ENCODE peak calls at places on chromosome 13, in nine cellular contexts. M, V, H, W, D, S, G, Z and N are unnamed samples.

GRCh38 chr13:114065141-114065925 is 67.1 kb downstream of the RASA3 start:
- DNase-seq in M (peak; percentile 73), V (peak; percentile 94), H (peak; percentile 92), W (peak; percentile 92), D (peak; percentile 95), S (no peak), G (peak; percentile 91), Z (peak; percentile 90), N (peak; percentile 92)

GRCh38 chr13:30870916-30871712 is 35.0 kb upstream of the MEDAG start:
- DNase-seq in M (no peak), V (no peak), H (no peak), W (peak; percentile 68), D (no peak), S (no peak), G (no peak), Z (no peak), N (no peak)

GRCh38 chr13:49297338-49297737 is 49.6 kb downstream of the CDADC1 start:
- DNase-seq in M (no peak), V (no peak), H (no peak), W (no peak), D (no peak), S (no peak), G (no peak), Z (no peak), N (no peak)

GRCh38 chr13:59677966-59678814 is 485.5 kb downstream of the DIAPH3 start:
- DNase-seq in M (no peak), V (no peak), H (peak; percentile 43), W (peak; percentile 60), D (peak; percentile 64), S (no peak), G (no peak), Z (no peak), N (no peak)

GRCh38 chr13:30159446-30159839 is 147.9 kb downstream of the KATNAL1 start:
- DNase-seq in M (no peak), V (no peak), H (peak; percentile 62), W (no peak), D (no peak), S (no peak), G (no peak), Z (no peak), N (no peak)

GRCh38 chr13:106522898-106523525 is 12.4 kb downstream of the EFNB2 start:
- DNase-seq in M (no peak), V (no peak), H (no peak), W (no peak), D (no peak), S (no peak), G (no peak), Z (no peak), N (no peak)

GRCh38 chr13:42066542-42066941 is 18.1 kb downstream of the DGKH start:
- DNase-seq in M (no peak), V (no peak), H (peak; percentile 84), W (no peak), D (no peak), S (no peak), G (no peak), Z (no peak), N (no peak)

GRCh38 chr13:73987618-73988017 is 146.6 kb downstream of the KLF12 start:
- DNase-seq in M (no peak), V (no peak), H (no peak), W (no peak), D (no peak), S (no peak), G (no peak), Z (no peak), N (no peak)

GRCh38 chr13:108060111-108060510 is 155.2 kb downstream of the LIG4 start:
- DNase-seq in M (no peak), V (no peak), H (no peak), W (peak; percentile 19), D (peak; percentile 56), S (peak; percentile 25), G (no peak), Z (no peak), N (no peak)

GRCh38 chr13:61170791-61171330 is 244.8 kb downstream of the PCDH20 start:
- DNase-seq in M (no peak), V (no peak), H (no peak), W (no peak), D (no peak), S (no peak), G (no peak), Z (no peak), N (no peak)

GRCh38 chr13:75788494-75788991 is 152.4 kb downstream of the LMO7 start:
- DNase-seq in M (no peak), V (no peak), H (peak; percentile 85), W (no peak), D (no peak), S (no peak), G (no peak), Z (no peak), N (no peak)

GRCh38 chr13:57634829-57635165 is 3.3 kb downstream of the PCDH17 start:
- DNase-seq in M (no peak), V (peak; percentile 46), H (no peak), W (peak; percentile 33), D (no peak), S (no peak), G (peak; percentile 35), Z (peak; percentile 60), N (peak; percentile 67)

GRCh38 chr13:89925107-89925506 is 1422.4 kb upstream of the MIR17HG start:
- DNase-seq in M (no peak), V (no peak), H (no peak), W (peak; percentile 18), D (peak; percentile 61), S (peak; percentile 31), G (no peak), Z (no peak), N (no peak)

GRCh38 chr13:28819046-28819747 is 942 bp upstream of the MTUS2 start:
- DNase-seq in M (no peak), V (peak; percentile 45), H (no peak), W (peak; percentile 19), D (peak; percentile 52), S (no peak), G (no peak), Z (no peak), N (no peak)

GRCh38 chr13:81676008-81676407 is 1335.1 kb upstream of the SPRY2 start:
- DNase-seq in M (no peak), V (no peak), H (no peak), W (no peak), D (no peak), S (no peak), G (no peak), Z (no peak), N (no peak)

DNA sequence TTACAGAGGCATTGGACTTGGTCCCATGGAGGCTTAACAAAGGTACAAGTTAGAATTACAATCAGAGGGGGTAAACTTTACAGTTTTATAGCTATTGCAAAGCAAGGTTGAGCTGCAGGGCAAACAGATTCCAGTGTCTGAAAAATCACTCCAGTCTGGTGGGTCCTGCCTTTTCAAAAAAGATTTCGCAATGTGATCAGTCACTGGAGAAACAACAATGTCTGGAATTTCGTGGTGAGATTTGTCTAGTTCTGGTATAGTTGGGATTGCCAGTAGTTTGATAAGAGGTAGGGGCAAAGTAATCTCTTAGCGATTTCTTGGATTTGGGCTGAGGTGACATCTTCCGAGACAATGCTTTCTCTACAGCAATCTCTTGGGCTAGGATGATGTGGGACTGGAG is 1198.2 kb upstream of the PCDH9 start:
- DNase-seq in M (no peak), V (no peak), H (no peak), W (no peak), D (no peak), S (no peak), G (no peak), Z (no peak), N (no peak)
- H3K4me3 ChIP-seq in M (no peak overlapping the region), V (no peak overlapping the region), H (no peak overlapping the region), W (no peak overlapping the region), D (no peak overlapping the region), S (no peak overlapping the region), G (no peak overlapping the region), Z (no peak overlapping the region), N (no peak overlapping the region)

GRCh38 chr13:94712812-94713555 is 639 bp upstream of the SOX21 start:
- DNase-seq in M (no peak), V (peak; percentile 46), H (no peak), W (peak; percentile 79), D (peak; percentile 46), S (no peak), G (no peak), Z (peak; percentile 68), N (no peak)
- H3K27me3 ChIP-seq in M (peaks cover 10% of the 10 kb centered on the region), V (no peaks in the 10 kb centered on the region), H (peaks cover 71% of the 10 kb centered on the region), W (peaks cover 59% of the 10 kb centered on the region), D (peaks cover 37% of the 10 kb centered on the region), S (peaks cover 9% of the 10 kb centered on the region), G (no peaks in the 10 kb centered on the region), Z (peaks cover 86% of the 10 kb centered on the region), N (peaks cover 67% of the 10 kb centered on the region)

GRCh38 chr13:99429670-99430069 is 71.6 kb upstream of the TM9SF2 start:
- DNase-seq in M (no peak), V (no peak), H (no peak), W (no peak), D (no peak), S (no peak), G (no peak), Z (no peak), N (no peak)

GRCh38 chr13:99434258-99434788 is 66.9 kb upstream of the TM9SF2 start:
- DNase-seq in M (no peak), V (peak; percentile 53), H (no peak), W (peak; percentile 64), D (peak; percentile 70), S (no peak), G (no peak), Z (no peak), N (no peak)

GRCh38 chr13:99433543-99434075 is 67.7 kb upstream of the TM9SF2 start:
- DNase-seq in M (no peak), V (no peak), H (no peak), W (no peak), D (no peak), S (no peak), G (no peak), Z (no peak), N (no peak)

GRCh38 chr13:99432637-99433542 is 68.4 kb upstream of the TM9SF2 start:
- DNase-seq in M (peak; percentile 60), V (peak; percentile 89), H (no peak), W (peak; percentile 83), D (peak; percentile 91), S (no peak), G (peak; percentile 73), Z (peak; percentile 76), N (peak; percentile 92)

DNA sequence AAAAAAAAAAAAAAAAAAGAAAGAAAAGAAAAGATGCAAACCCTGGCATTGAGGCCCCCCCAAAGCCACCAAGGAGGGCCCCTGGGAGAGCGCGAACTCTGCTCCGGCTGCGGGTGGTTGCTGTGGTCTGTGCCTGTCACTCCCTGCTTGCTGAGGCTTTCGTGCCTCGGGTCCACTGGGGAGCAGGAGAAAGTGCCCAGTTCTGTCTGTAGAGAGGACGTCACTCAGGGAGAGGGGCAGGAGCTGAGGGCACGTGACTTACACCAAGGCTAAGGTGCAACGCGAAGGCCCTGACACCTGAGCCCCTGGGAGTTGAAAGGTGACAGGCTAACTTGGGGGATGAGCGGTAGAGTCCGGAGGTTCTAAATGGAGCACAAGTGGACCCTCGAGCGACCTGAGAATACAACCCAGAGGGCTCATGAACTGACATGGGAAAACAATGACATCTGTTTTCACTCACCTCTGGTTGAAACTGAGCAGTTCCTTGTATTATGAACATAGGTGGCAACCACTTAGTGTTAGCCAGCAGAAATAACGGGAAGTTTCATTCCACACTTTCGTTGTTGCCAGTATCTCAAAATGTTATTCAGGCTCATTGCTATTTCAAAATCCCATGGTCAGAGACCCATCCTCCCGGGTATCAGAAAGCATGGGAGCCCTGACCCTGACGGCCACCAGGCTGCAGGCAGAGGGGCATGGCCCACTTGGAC is 69.2 kb upstream of the TM9SF2 start:
- DNase-seq in M (no peak), V (no peak), H (no peak), W (peak; percentile 46), D (no peak), S (no peak), G (no peak), Z (no peak), N (no peak)
- H3K4me3 ChIP-seq in M (no peak overlapping the region), V (no peak overlapping the region), H (no peak overlapping the region), W (no peak overlapping the region), D (no peak overlapping the region), S (no peak overlapping the region), G (no peak overlapping the region), Z (peak overlapping the region; percentile 12), N (no peak overlapping the region)

GRCh38 chr13:111126509-111126908 is 11.4 kb downstream of the ARHGEF7 start:
- DNase-seq in M (no peak), V (no peak), H (no peak), W (peak; percentile 1), D (no peak), S (no peak), G (no peak), Z (no peak), N (no peak)
- H3K27me3 ChIP-seq in M (no peaks in the 10 kb centered on the region), V (no peaks in the 10 kb centered on the region), H (peaks cover 18% of the 10 kb centered on the region), W (no peaks in the 10 kb centered on the region), D (no peaks in the 10 kb centered on the region), S (no peaks in the 10 kb centered on the region), G (no peaks in the 10 kb centered on the region), Z (no peaks in the 10 kb centered on the region), N (no peaks in the 10 kb centered on the region)